ENCODE peak calls at places on chromosomes 6 and 20, in ten cellular contexts. E is effector memory CD8-positive, alpha-beta T cell; G is HTR-8/SVneo; U is activated T-cell treated with anti-CD3 and anti-CD28 coated beads, Interleukin-2, amount 50 U/mL, for 1 hour; O is NCI-H1092; M is GM04504; W is neural progenitor cell; K is HFF-Myc; B is occipital lobe; C is GM12865. Q is an unnamed sample.
A peak's percentile ranks its signal among the peaks of the same experiment; 100 is the strongest.

GRCh38 chr20:4154958-4155411 is 139.6 kb upstream of the RNF24 start:
- DNase-seq in E (no peak), O (no peak), U (no peak), M (no peak), K (no peak), C (no peak), B (no peak), G (no peak), W (no peak), Q (peak; percentile 71)

GRCh38 chr6:32815115-32815514 is 1.7 kb downstream of the HLA-DOB start:
- DNase-seq in K (no peak), W (no peak), C (peak; percentile 17), O (no peak), M (no peak), U (no peak), E (no peak), G (no peak), B (no peak), Q (no peak)

GRCh38 chr20:35339007-35339406 is 46.8 kb upstream of the FAM83C start:
- DNase-seq in E (no peak), G (peak; percentile 67), W (no peak), O (no peak), K (peak; percentile 97), M (peak; percentile 81), U (no peak), C (no peak), B (no peak), Q (no peak)

GRCh38 chr20:32485770-32486248 is 99.3 kb downstream of the NOL4L start:
- DNase-seq in W (no peak), E (no peak), C (no peak), M (no peak), U (no peak), G (no peak), K (no peak), B (no peak), O (no peak), Q (no peak)

GRCh38 chr20:5528719-5529256 is 212.0 kb upstream of the PROKR2 start:
- DNase-seq in B (peak; percentile 23), C (peak; percentile 92), W (peak; percentile 81), M (peak; percentile 69), O (peak; percentile 79), G (peak; percentile 87), U (peak; percentile 62), K (peak; percentile 84), E (peak; percentile 71), Q (peak; percentile 50)

GRCh38 chr20:32442630-32443029 is 84.5 kb downstream of the ASXL1 start:
- DNase-seq in G (no peak), E (no peak), O (no peak), C (no peak), K (no peak), B (no peak), W (no peak), M (no peak), U (no peak), Q (no peak)

GRCh38 chr6:20861479-20861878 is 327.2 kb downstream of the CDKAL1 start:
- DNase-seq in O (no peak), B (no peak), G (no peak), E (no peak), W (no peak), M (no peak), U (no peak), C (no peak), K (no peak), Q (no peak)

GRCh38 chr20:2751868-2752630 is 48.4 kb downstream of the CPXM1 start:
- DNase-seq in W (peak; percentile 59), O (no peak), E (peak; percentile 58), U (peak; percentile 75), B (no peak), M (no peak), G (no peak), C (no peak), K (no peak), Q (peak; percentile 73)

GRCh38 chr20:56166781-56167465 is 81.6 kb upstream of the MC3R start:
- DNase-seq in W (no peak), G (no peak), E (no peak), M (no peak), B (no peak), C (no peak), O (peak; percentile 33), K (no peak), U (no peak), Q (no peak)

GRCh38 chr6:162195441-162195840 is 532.1 kb downstream of the PRKN start:
- DNase-seq in U (no peak), E (no peak), C (no peak), W (no peak), B (no peak), G (no peak), O (no peak), K (no peak), M (no peak), Q (no peak)

GRCh38 chr20:16115891-16116577 is 457.2 kb downstream of the KIF16B start:
- DNase-seq in K (no peak), M (no peak), W (peak; percentile 8), G (no peak), C (no peak), O (no peak), B (no peak), U (no peak), E (no peak), Q (peak; percentile 65)

GRCh38 chr20:20759132-20759531 is 46.7 kb upstream of the RALGAPA2 start:
- DNase-seq in O (no peak), K (no peak), B (no peak), C (no peak), U (no peak), M (no peak), E (no peak), G (no peak), W (no peak), Q (no peak)

GRCh38 chr20:19095762-19096161 is 116.7 kb upstream of the SLC24A3 start:
- DNase-seq in M (no peak), K (no peak), C (no peak), U (no peak), W (peak; percentile 38), B (no peak), O (no peak), E (no peak), G (no peak), Q (no peak)

GRCh38 chr6:109192865-109193264 is 97.6 kb downstream of the CEP57L1 start:
- DNase-seq in M (no peak), O (no peak), E (no peak), U (no peak), K (no peak), W (no peak), C (no peak), G (no peak), B (no peak), Q (no peak)

GRCh38 chr6:150788135-150788534 is 77.4 kb upstream of the MTHFD1L start:
- DNase-seq in E (no peak), C (no peak), B (no peak), U (no peak), W (no peak), O (no peak), G (no peak), K (no peak), M (no peak), Q (no peak)

GRCh38 chr20:25669826-25670422 is 26.7 kb downstream of the ZNF337 start:
- DNase-seq in W (peak; percentile 6), K (no peak), G (no peak), M (peak; percentile 58), U (no peak), O (no peak), E (no peak), B (no peak), C (no peak), Q (no peak)

GRCh38 chr6:133991096-133991593 is 38.1 kb downstream of the TBPL1 start:
- DNase-seq in K (peak; percentile 56), C (no peak), G (peak; percentile 24), W (no peak), O (no peak), E (no peak), M (peak; percentile 48), B (no peak), U (no peak), Q (no peak)

GRCh38 chr6:37099442-37099841 is 70.5 kb upstream of the PIM1 start:
- DNase-seq in W (no peak), U (no peak), E (no peak), O (no peak), K (no peak), B (no peak), M (no peak), C (no peak), G (no peak), Q (no peak)

GRCh38 chr20:61673152-61673551 is 392.5 kb downstream of the TAF4 start:
- DNase-seq in M (no peak), B (no peak), W (no peak), G (no peak), U (no peak), O (peak; percentile 62), K (no peak), C (no peak), E (no peak), Q (no peak)

GRCh38 chr20:56974499-56975250 is 291.8 kb downstream of the BMP7 start:
- DNase-seq in E (no peak), W (peak; percentile 91), U (no peak), C (peak; percentile 35), G (peak; percentile 93), M (peak; percentile 54), O (peak; percentile 8), B (no peak), K (peak; percentile 30), Q (no peak)

GRCh38 chr6:15402401-15403045 is 156.7 kb downstream of the JARID2 start:
- DNase-seq in O (no peak), E (no peak), W (no peak), C (no peak), M (no peak), G (no peak), U (no peak), B (no peak), K (no peak), Q (no peak)

GRCh38 chr6:122817362-122817761 is 28.3 kb downstream of the SMPDL3A start:
- DNase-seq in G (no peak), E (no peak), B (no peak), O (no peak), U (no peak), M (no peak), K (no peak), C (no peak), W (no peak), Q (no peak)

GRCh38 chr6:136920216-136920857 is 1.8 kb upstream of the SLC35D3 start:
- DNase-seq in B (no peak), M (no peak), C (no peak), E (no peak), W (peak; percentile 4), G (no peak), K (no peak), O (no peak), U (no peak), Q (no peak)

GRCh38 chr6:70811788-70812187 is 144.1 kb downstream of the SMAP1 start:
- DNase-seq in O (no peak), W (no peak), K (no peak), M (no peak), U (no peak), G (no peak), E (no peak), C (no peak), B (no peak), Q (no peak)

GRCh38 chr6:89297695-89298351 is 17.3 kb downstream of the GABRR2 start:
- DNase-seq in C (peak; percentile 94), W (peak; percentile 47), E (peak; percentile 47), U (peak; percentile 57), M (peak; percentile 67), K (peak; percentile 99), G (peak; percentile 78), B (peak; percentile 32), O (no peak), Q (no peak)

GRCh38 chr6:31727717-31728671 is 1.1 kb downstream of the DDAH2 start:
- DNase-seq in M (no peak), K (no peak), O (no peak), B (no peak), W (no peak), G (no peak), C (peak; percentile 83), U (no peak), E (no peak), Q (peak; percentile 74)

GRCh38 chr6:155786528-155786927 is 330.9 kb upstream of the NOX3 start:
- DNase-seq in G (no peak), B (no peak), W (no peak), K (no peak), O (no peak), E (no peak), U (no peak), C (no peak), M (no peak), Q (no peak)

GRCh38 chr20:20411841-20412240 is 43.9 kb downstream of the INSM1 start:
- DNase-seq in C (no peak), K (no peak), O (peak; percentile 19), U (no peak), M (no peak), G (no peak), B (no peak), W (no peak), E (no peak), Q (no peak)

Q was measured in right cardiac atrium.